ENCODE peak calls at places on chromosome 4, in eight cellular contexts. L is HepG2, S is HCT116, N is GM23338, I is Panc1, T is upper lobe of left lung, F is K562, O is GM12878. C is an unnamed sample.
A peak's percentile ranks its signal among the peaks of the same experiment; 100 is the strongest.

GRCh38 chr4:83276299-83277040 is 8.1 kb downstream of the COQ2 start:
- ATAC-seq in I (no peak), T (no peak), O (peak; percentile 70), L (no peak), S (no peak), F (no peak), N (no peak), C (no peak)

GRCh38 chr4:3402409-3403103 is 39.2 kb upstream of the HGFAC start:
- ATAC-seq in T (peak; percentile 73), N (no peak), S (no peak), L (no peak), O (no peak), I (no peak), F (no peak), C (peak; percentile 44)

GRCh38 chr4:42460043-42460442 is 62.8 kb downstream of the SHISA3 start:
- ATAC-seq in I (no peak), O (peak; percentile 97), T (no peak), L (peak; percentile 75), N (no peak), S (no peak), F (no peak), C (no peak)

GRCh38 chr4:15794432-15794831 is 16.3 kb downstream of the CD38 start:
- ATAC-seq in T (no peak), F (no peak), O (no peak), L (no peak), N (no peak), I (no peak), S (no peak), C (no peak)

GRCh38 chr4:147816382-147817254 is 84.7 kb downstream of the ARHGAP10 start:
- ATAC-seq in T (peak; percentile 52), I (no peak), S (no peak), O (no peak), N (no peak), L (no peak), F (no peak), C (peak; percentile 73)

GRCh38 chr4:4717692-4718091 is 141.8 kb upstream of the MSX1 start:
- ATAC-seq in I (no peak), S (no peak), F (no peak), L (no peak), T (no peak), O (no peak), N (no peak), C (no peak)

GRCh38 chr4:80424225-80424581 is 88.7 kb downstream of the CFAP299 start:
- ATAC-seq in T (no peak), O (no peak), N (no peak), S (no peak), I (no peak), L (no peak), F (peak; percentile 82), C (no peak)

GRCh38 chr4:157896726-157897125 is 276.1 kb downstream of the GASK1B start:
- ATAC-seq in I (no peak), N (peak; percentile 58), F (no peak), T (no peak), L (no peak), O (no peak), S (no peak), C (no peak)

GRCh38 chr4:139808381-139809206 is 143.0 kb downstream of the MGST2 start:
- ATAC-seq in T (no peak), S (no peak), O (no peak), L (peak; percentile 71), I (no peak), N (no peak), F (no peak), C (no peak)

GRCh38 chr4:93829531-93830089 is 1.1 kb downstream of the ATOH1 start:
- ATAC-seq in F (no peak), O (no peak), I (peak; percentile 43), T (peak; percentile 23), N (peak; percentile 4), L (no peak), S (no peak), C (no peak)

GRCh38 chr4:185165605-185166063 is 22.6 kb downstream of the SLC25A4 start:
- ATAC-seq in S (no peak), O (peak; percentile 98), N (no peak), T (peak; percentile 29), L (no peak), F (no peak), I (no peak), C (no peak)

GRCh38 chr4:2389691-2390090 is 28.8 kb downstream of the ZFYVE28 start:
- ATAC-seq in O (no peak), I (no peak), N (no peak), S (no peak), F (peak; percentile 19), L (no peak), T (no peak), C (no peak)

GRCh38 chr4:159360549-159360948 is 257.7 kb downstream of the RAPGEF2 start:
- ATAC-seq in L (no peak), S (no peak), I (no peak), T (no peak), F (no peak), N (no peak), O (no peak), C (no peak)

GRCh38 chr4:119070301-119070700 is 65.3 kb upstream of the MYOZ2 start:
- ATAC-seq in F (no peak), I (no peak), O (no peak), N (no peak), S (no peak), T (no peak), L (peak; percentile 76), C (no peak)

DNA sequence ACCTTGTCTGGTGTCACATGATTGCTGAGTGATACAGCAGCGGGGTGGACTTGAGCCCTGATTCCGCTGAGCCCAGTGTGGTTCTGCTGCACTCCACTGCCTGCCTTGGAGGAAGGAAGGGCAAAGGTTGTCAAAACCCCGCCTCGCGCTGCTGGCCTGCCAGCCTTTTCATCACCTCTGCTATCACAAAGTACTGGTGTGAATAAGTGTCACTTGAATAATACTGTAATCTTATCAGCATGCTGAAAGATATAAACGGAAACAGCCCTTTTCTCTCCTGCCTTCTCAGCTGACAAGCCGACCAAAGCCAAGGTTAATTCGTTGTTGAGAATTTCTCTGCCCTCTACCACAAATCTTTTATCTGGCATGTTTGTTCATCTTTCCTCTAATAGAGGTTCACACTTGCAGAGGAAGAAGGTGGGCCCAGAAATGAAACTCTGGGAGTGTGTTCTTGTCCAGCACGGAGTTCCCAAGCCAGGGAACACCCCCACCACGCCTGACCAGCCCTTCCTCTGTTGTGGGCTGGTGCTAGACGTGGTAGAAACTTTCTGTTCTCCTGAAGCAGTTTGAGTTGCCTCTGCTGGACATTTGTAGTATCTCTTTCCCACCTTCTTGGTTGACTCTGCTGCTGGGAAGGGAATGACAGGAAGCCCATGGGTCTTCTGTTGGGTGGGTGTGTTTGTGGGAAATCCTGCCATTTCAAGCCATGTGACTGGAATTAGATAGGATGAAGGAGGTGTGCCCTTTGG is 21.5 kb downstream of the FHDC1 start:
- ATAC-seq in I (no peak), N (peak; percentile 46), T (peak; percentile 81), L (peak; percentile 94), S (peak; percentile 57), O (peak; percentile 70), F (peak; percentile 85), C (peak; percentile 39)
- TF ChIP-seq POLR2AphosphoS5 in I (no peak), N (no peak), T (peak; percentile 40), L (no peak), S (no peak), O (no peak), F (no peak), C (no peak)

GRCh38 chr4:178351185-178351584 is 908.9 kb upstream of the AGA start:
- ATAC-seq in I (no peak), T (no peak), O (no peak), F (no peak), S (no peak), L (no peak), N (no peak), C (no peak)

GRCh38 chr4:178356725-178357124 is 914.5 kb upstream of the AGA start:
- ATAC-seq in I (no peak), L (no peak), S (no peak), N (no peak), O (no peak), F (no peak), T (no peak), C (no peak)
- TF ChIP-seq CTCF in I (no peak), L (no peak), S (peak; percentile 21), N (peak; percentile 62), O (no peak), F (no peak), T (no peak), C (no peak)

GRCh38 chr4:8084712-8085490 is 73.7 kb downstream of the ABLIM2 start:
- ATAC-seq in I (no peak), N (no peak), L (no peak), F (no peak), T (no peak), O (no peak), S (no peak), C (no peak)

GRCh38 chr4:8084031-8084660 is 74.5 kb downstream of the ABLIM2 start:
- ATAC-seq in F (no peak), L (no peak), N (no peak), I (no peak), S (no peak), O (no peak), T (no peak), C (no peak)

GRCh38 chr4:8086751-8087445 is 71.7 kb downstream of the ABLIM2 start:
- ATAC-seq in N (peak; percentile 22), T (no peak), L (no peak), O (no peak), I (no peak), S (no peak), F (no peak), C (no peak)

GRCh38 chr4:8087921-8088495 is 70.6 kb downstream of the ABLIM2 start:
- ATAC-seq in S (no peak), O (no peak), F (no peak), T (no peak), N (no peak), L (no peak), I (no peak), C (no peak)

DNA sequence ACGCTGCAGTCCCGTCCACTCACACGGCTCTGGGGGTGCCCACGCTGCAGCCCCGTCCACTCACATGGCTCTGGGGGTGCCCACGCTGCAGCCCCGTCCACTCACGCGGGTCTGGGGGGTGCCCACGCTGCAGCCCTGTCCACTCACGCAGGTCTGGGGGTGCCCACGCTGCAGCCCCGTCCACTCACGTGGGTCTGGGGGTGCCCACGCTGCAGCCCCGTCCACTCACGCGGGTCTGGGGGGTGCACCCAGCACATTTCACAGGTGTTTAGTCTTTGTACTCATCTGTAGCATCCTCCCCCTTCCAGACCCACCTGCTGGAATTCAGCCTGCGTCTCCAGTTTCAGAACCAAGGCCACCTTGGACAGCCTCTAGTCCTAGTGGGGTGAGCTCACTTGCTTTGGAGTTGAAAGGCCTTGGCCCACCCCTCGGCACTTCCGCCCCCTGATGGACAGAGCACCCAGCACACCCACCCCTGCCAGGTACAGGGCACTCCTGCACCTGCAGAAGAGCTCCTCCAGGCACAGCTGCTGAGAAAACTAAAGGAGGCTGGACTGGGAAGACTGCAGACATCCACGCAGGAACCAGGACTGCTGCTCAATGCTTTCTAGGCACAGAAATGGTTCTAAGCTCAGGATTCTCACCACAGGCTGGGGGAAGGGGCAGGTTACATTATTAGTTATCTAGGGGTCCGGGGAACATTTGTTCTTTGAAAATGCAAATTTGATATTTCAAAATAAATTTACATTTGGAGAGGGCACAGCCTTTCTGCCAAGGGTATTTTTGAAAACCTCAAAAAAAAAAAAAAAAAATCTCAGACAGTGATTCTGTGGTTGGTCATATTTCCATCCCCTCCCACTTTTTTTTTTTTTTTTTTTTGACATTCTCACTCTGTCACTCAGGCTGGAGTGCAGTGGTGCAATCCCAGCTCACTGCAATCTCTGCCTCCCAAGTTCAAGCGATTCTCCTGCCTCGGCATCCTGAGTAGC is 72.8 kb downstream of the ABLIM2 start:
- ATAC-seq in F (peak; percentile 31), O (no peak), T (no peak), S (peak; percentile 77), N (peak; percentile 83), I (no peak), L (peak; percentile 68), C (no peak)
- H3K27ac ChIP-seq in F (no peak overlapping the region), O (no peak overlapping the region), T (no peak overlapping the region), S (no peak overlapping the region), N (no peak overlapping the region), I (no peak overlapping the region), L (no peak overlapping the region), C (no peak overlapping the region)

GRCh38 chr4:105963461-105964400 is 68.5 kb downstream of the NPNT start:
- ATAC-seq in O (no peak), L (no peak), N (no peak), F (peak; percentile 88), T (no peak), S (peak; percentile 63), I (no peak), C (no peak)
- TF ChIP-seq POLR2AphosphoS5 in O (no peak), L (no peak), N (no peak), F (peak; percentile 58), T (no peak), S (no peak), I (no peak), C (no peak)